ENCODE peak calls at places on chromosomes 5 and 9, in eight cellular contexts. One of them, this sample, is unnamed.
A peak's percentile ranks its signal among the peaks of the same experiment; 100 is the strongest.

GRCh38 chr5:78269088-78269703 is 25.3 kb downstream of the AP3B1 start:
- DNase-seq in adipocyte: peak; percentile 46
- DNase-seq in A673: no peak
- DNase-seq in esophagus squamous epithelium: no peak
- DNase-seq in cardiac muscle cell: peak; percentile 27
- DNase-seq in hepatocyte: no peak
- DNase-seq in gastrocnemius medialis: no peak
- DNase-seq in CD4-positive, alpha-beta memory T cell: peak; percentile 14
- DNase-seq in this sample: peak; percentile 47

GRCh38 chr9:121972501-121972981 is 120.6 kb downstream of the TTLL11 start:
- DNase-seq in adipocyte: peak; percentile 39
- DNase-seq in A673: no peak
- DNase-seq in esophagus squamous epithelium: no peak
- DNase-seq in cardiac muscle cell: peak; percentile 17
- DNase-seq in hepatocyte: no peak
- DNase-seq in gastrocnemius medialis: peak; percentile 80
- DNase-seq in CD4-positive, alpha-beta memory T cell: no peak
- DNase-seq in this sample: peak; percentile 98

GRCh38 chr9:130126721-130127429 is 45.3 kb upstream of the NCS1 start:
- DNase-seq in adipocyte: no peak
- DNase-seq in A673: no peak
- DNase-seq in esophagus squamous epithelium: no peak
- DNase-seq in cardiac muscle cell: no peak
- DNase-seq in hepatocyte: no peak
- DNase-seq in gastrocnemius medialis: no peak
- DNase-seq in CD4-positive, alpha-beta memory T cell: no peak
- DNase-seq in this sample: peak; percentile 36

GRCh38 chr5:114265661-114266060 is 96.2 kb upstream of the KCNN2 start:
- DNase-seq in adipocyte: no peak
- DNase-seq in A673: no peak
- DNase-seq in esophagus squamous epithelium: no peak
- DNase-seq in cardiac muscle cell: no peak
- DNase-seq in hepatocyte: no peak
- DNase-seq in gastrocnemius medialis: no peak
- DNase-seq in CD4-positive, alpha-beta memory T cell: no peak
- DNase-seq in this sample: no peak

GRCh38 chr9:34010979-34011378 is 37.7 kb downstream of the UBAP2 start:
- DNase-seq in adipocyte: peak; percentile 26
- DNase-seq in A673: peak; percentile 17
- DNase-seq in esophagus squamous epithelium: no peak
- DNase-seq in cardiac muscle cell: peak; percentile 18
- DNase-seq in hepatocyte: peak; percentile 11
- DNase-seq in gastrocnemius medialis: no peak
- DNase-seq in CD4-positive, alpha-beta memory T cell: peak; percentile 14
- DNase-seq in this sample: peak; percentile 33

GRCh38 chr5:116137544-116138378 is 52.9 kb downstream of the COMMD10 start:
- DNase-seq in adipocyte: peak; percentile 86
- DNase-seq in A673: peak; percentile 70
- DNase-seq in esophagus squamous epithelium: no peak
- DNase-seq in cardiac muscle cell: peak; percentile 74
- DNase-seq in hepatocyte: peak; percentile 77
- DNase-seq in gastrocnemius medialis: no peak
- DNase-seq in CD4-positive, alpha-beta memory T cell: peak; percentile 38
- DNase-seq in this sample: peak; percentile 50

GRCh38 chr9:91948061-91948422 is 2.0 kb downstream of the ROR2 start:
- DNase-seq in adipocyte: no peak
- DNase-seq in A673: peak; percentile 25
- DNase-seq in esophagus squamous epithelium: no peak
- DNase-seq in cardiac muscle cell: peak; percentile 79
- DNase-seq in hepatocyte: peak; percentile 35
- DNase-seq in gastrocnemius medialis: no peak
- DNase-seq in CD4-positive, alpha-beta memory T cell: no peak
- DNase-seq in this sample: no peak

GRCh38 chr5:67413749-67414148 is 217.2 kb upstream of the CD180 start:
- DNase-seq in adipocyte: no peak
- DNase-seq in A673: peak; percentile 57
- DNase-seq in esophagus squamous epithelium: no peak
- DNase-seq in cardiac muscle cell: no peak
- DNase-seq in hepatocyte: no peak
- DNase-seq in gastrocnemius medialis: no peak
- DNase-seq in CD4-positive, alpha-beta memory T cell: no peak
- DNase-seq in this sample: no peak

GRCh38 chr5:29016067-29016466 is 1977.7 kb upstream of the CDH9 start:
- DNase-seq in adipocyte: no peak
- DNase-seq in A673: no peak
- DNase-seq in esophagus squamous epithelium: no peak
- DNase-seq in cardiac muscle cell: no peak
- DNase-seq in hepatocyte: no peak
- DNase-seq in gastrocnemius medialis: no peak
- DNase-seq in CD4-positive, alpha-beta memory T cell: no peak
- DNase-seq in this sample: no peak

GRCh38 chr5:139655727-139656271 is 7.7 kb downstream of the CXXC5 start:
- DNase-seq in adipocyte: peak; percentile 90
- DNase-seq in A673: no peak
- DNase-seq in esophagus squamous epithelium: no peak
- DNase-seq in cardiac muscle cell: no peak
- DNase-seq in hepatocyte: peak; percentile 82
- DNase-seq in gastrocnemius medialis: peak; percentile 83
- DNase-seq in CD4-positive, alpha-beta memory T cell: no peak
- DNase-seq in this sample: no peak

GRCh38 chr5:154179846-154180710 is 10.5 kb upstream of the GALNT10 start:
- DNase-seq in adipocyte: peak; percentile 86
- DNase-seq in A673: peak; percentile 76
- DNase-seq in esophagus squamous epithelium: no peak
- DNase-seq in cardiac muscle cell: peak; percentile 80
- DNase-seq in hepatocyte: peak; percentile 76
- DNase-seq in gastrocnemius medialis: peak; percentile 25
- DNase-seq in CD4-positive, alpha-beta memory T cell: peak; percentile 37
- DNase-seq in this sample: peak; percentile 55

GRCh38 chr9:126415741-126416370 is 89.2 kb downstream of the MVB12B start:
- DNase-seq in adipocyte: no peak
- DNase-seq in A673: no peak
- DNase-seq in esophagus squamous epithelium: no peak
- DNase-seq in cardiac muscle cell: no peak
- DNase-seq in hepatocyte: no peak
- DNase-seq in gastrocnemius medialis: no peak
- DNase-seq in CD4-positive, alpha-beta memory T cell: no peak
- DNase-seq in this sample: no peak

GRCh38 chr5:7848296-7848695 is 2.6 kb downstream of the CFAP90 start:
- DNase-seq in adipocyte: no peak
- DNase-seq in A673: no peak
- DNase-seq in esophagus squamous epithelium: no peak
- DNase-seq in cardiac muscle cell: peak; percentile 13
- DNase-seq in hepatocyte: no peak
- DNase-seq in gastrocnemius medialis: no peak
- DNase-seq in CD4-positive, alpha-beta memory T cell: no peak
- DNase-seq in this sample: no peak

GRCh38 chr9:134540441-134541372 is 100.9 kb upstream of the COL5A1 start:
- DNase-seq in adipocyte: no peak
- DNase-seq in A673: no peak
- DNase-seq in esophagus squamous epithelium: no peak
- DNase-seq in cardiac muscle cell: no peak
- DNase-seq in hepatocyte: no peak
- DNase-seq in gastrocnemius medialis: no peak
- DNase-seq in CD4-positive, alpha-beta memory T cell: no peak
- DNase-seq in this sample: no peak

GRCh38 chr5:14871084-14871572 is 450 bp downstream of the ANKH start:
- DNase-seq in adipocyte: no peak
- DNase-seq in A673: no peak
- DNase-seq in esophagus squamous epithelium: no peak
- DNase-seq in cardiac muscle cell: no peak
- DNase-seq in hepatocyte: peak; percentile 42
- DNase-seq in gastrocnemius medialis: peak; percentile 39
- DNase-seq in CD4-positive, alpha-beta memory T cell: peak; percentile 38
- DNase-seq in this sample: no peak

GRCh38 chr5:109944461-109944860 is 254.7 kb downstream of the MAN2A1 start:
- DNase-seq in adipocyte: peak; percentile 19
- DNase-seq in A673: no peak
- DNase-seq in esophagus squamous epithelium: no peak
- DNase-seq in cardiac muscle cell: no peak
- DNase-seq in hepatocyte: no peak
- DNase-seq in gastrocnemius medialis: no peak
- DNase-seq in CD4-positive, alpha-beta memory T cell: no peak
- DNase-seq in this sample: no peak

GRCh38 chr5:74116266-74116665 is 490.3 kb downstream of the ARHGEF28 start:
- DNase-seq in adipocyte: no peak
- DNase-seq in A673: no peak
- DNase-seq in esophagus squamous epithelium: no peak
- DNase-seq in cardiac muscle cell: no peak
- DNase-seq in hepatocyte: no peak
- DNase-seq in gastrocnemius medialis: no peak
- DNase-seq in CD4-positive, alpha-beta memory T cell: no peak
- DNase-seq in this sample: no peak

GRCh38 chr5:95178046-95178651 is 106.7 kb downstream of the MCTP1 start:
- DNase-seq in adipocyte: peak; percentile 41
- DNase-seq in A673: peak; percentile 95
- DNase-seq in esophagus squamous epithelium: no peak
- DNase-seq in cardiac muscle cell: no peak
- DNase-seq in hepatocyte: peak; percentile 36
- DNase-seq in gastrocnemius medialis: no peak
- DNase-seq in CD4-positive, alpha-beta memory T cell: no peak
- DNase-seq in this sample: no peak

GRCh38 chr5:150585781-150586461 is 54.5 kb upstream of the SYNPO start:
- DNase-seq in adipocyte: no peak
- DNase-seq in A673: no peak
- DNase-seq in esophagus squamous epithelium: no peak
- DNase-seq in cardiac muscle cell: no peak
- DNase-seq in hepatocyte: no peak
- DNase-seq in gastrocnemius medialis: peak; percentile 30
- DNase-seq in CD4-positive, alpha-beta memory T cell: no peak
- DNase-seq in this sample: no peak

GRCh38 chr9:121350993-121351561 is 19.0 kb downstream of the STOM start:
- DNase-seq in adipocyte: peak; percentile 95
- DNase-seq in A673: peak; percentile 97
- DNase-seq in esophagus squamous epithelium: no peak
- DNase-seq in cardiac muscle cell: peak; percentile 95
- DNase-seq in hepatocyte: peak; percentile 79
- DNase-seq in gastrocnemius medialis: no peak
- DNase-seq in CD4-positive, alpha-beta memory T cell: no peak
- DNase-seq in this sample: peak; percentile 84

GRCh38 chr5:53357439-53357838 is 123.0 kb upstream of the FST start:
- DNase-seq in adipocyte: no peak
- DNase-seq in A673: no peak
- DNase-seq in esophagus squamous epithelium: no peak
- DNase-seq in cardiac muscle cell: no peak
- DNase-seq in hepatocyte: no peak
- DNase-seq in gastrocnemius medialis: no peak
- DNase-seq in CD4-positive, alpha-beta memory T cell: no peak
- DNase-seq in this sample: no peak

GRCh38 chr5:168978500-168978899 is 322.4 kb downstream of the SLIT3 start:
- DNase-seq in adipocyte: peak; percentile 20
- DNase-seq in A673: no peak
- DNase-seq in esophagus squamous epithelium: no peak
- DNase-seq in cardiac muscle cell: peak; percentile 12
- DNase-seq in hepatocyte: no peak
- DNase-seq in gastrocnemius medialis: no peak
- DNase-seq in CD4-positive, alpha-beta memory T cell: no peak
- DNase-seq in this sample: no peak

GRCh38 chr5:168978015-168978414 is 322.9 kb downstream of the SLIT3 start:
- DNase-seq in adipocyte: peak; percentile 82
- DNase-seq in A673: no peak
- DNase-seq in esophagus squamous epithelium: no peak
- DNase-seq in cardiac muscle cell: peak; percentile 88
- DNase-seq in hepatocyte: peak; percentile 65
- DNase-seq in gastrocnemius medialis: no peak
- DNase-seq in CD4-positive, alpha-beta memory T cell: no peak
- DNase-seq in this sample: peak; percentile 95

GRCh38 chr5:168975331-168975730 is 325.6 kb downstream of the SLIT3 start:
- DNase-seq in adipocyte: no peak
- DNase-seq in A673: no peak
- DNase-seq in esophagus squamous epithelium: no peak
- DNase-seq in cardiac muscle cell: no peak
- DNase-seq in hepatocyte: no peak
- DNase-seq in gastrocnemius medialis: no peak
- DNase-seq in CD4-positive, alpha-beta memory T cell: no peak
- DNase-seq in this sample: no peak

GRCh38 chr5:168976311-168976893 is 324.5 kb downstream of the SLIT3 start:
- DNase-seq in adipocyte: peak; percentile 68
- DNase-seq in A673: no peak
- DNase-seq in esophagus squamous epithelium: no peak
- DNase-seq in cardiac muscle cell: peak; percentile 15
- DNase-seq in hepatocyte: no peak
- DNase-seq in gastrocnemius medialis: no peak
- DNase-seq in CD4-positive, alpha-beta memory T cell: no peak
- DNase-seq in this sample: no peak

GRCh38 chr5:168979140-168979539 is 321.8 kb downstream of the SLIT3 start:
- DNase-seq in adipocyte: peak; percentile 42
- DNase-seq in A673: no peak
- DNase-seq in esophagus squamous epithelium: no peak
- DNase-seq in cardiac muscle cell: peak; percentile 12
- DNase-seq in hepatocyte: no peak
- DNase-seq in gastrocnemius medialis: peak; percentile 17
- DNase-seq in CD4-positive, alpha-beta memory T cell: no peak
- DNase-seq in this sample: no peak
- H3K27me3 ChIP-seq in adipocyte: no peaks in the 10 kb centered on the region
- H3K27me3 ChIP-seq in A673: peaks cover 12% of the 10 kb centered on the region
- H3K27me3 ChIP-seq in esophagus squamous epithelium: no peaks in the 10 kb centered on the region
- H3K27me3 ChIP-seq in cardiac muscle cell: no peaks in the 10 kb centered on the region
- H3K27me3 ChIP-seq in hepatocyte: no peaks in the 10 kb centered on the region
- H3K27me3 ChIP-seq in gastrocnemius medialis: no peaks in the 10 kb centered on the region
- H3K27me3 ChIP-seq in CD4-positive, alpha-beta memory T cell: no peaks in the 10 kb centered on the region
- H3K27me3 ChIP-seq in this sample: no peaks in the 10 kb centered on the region

DNA sequence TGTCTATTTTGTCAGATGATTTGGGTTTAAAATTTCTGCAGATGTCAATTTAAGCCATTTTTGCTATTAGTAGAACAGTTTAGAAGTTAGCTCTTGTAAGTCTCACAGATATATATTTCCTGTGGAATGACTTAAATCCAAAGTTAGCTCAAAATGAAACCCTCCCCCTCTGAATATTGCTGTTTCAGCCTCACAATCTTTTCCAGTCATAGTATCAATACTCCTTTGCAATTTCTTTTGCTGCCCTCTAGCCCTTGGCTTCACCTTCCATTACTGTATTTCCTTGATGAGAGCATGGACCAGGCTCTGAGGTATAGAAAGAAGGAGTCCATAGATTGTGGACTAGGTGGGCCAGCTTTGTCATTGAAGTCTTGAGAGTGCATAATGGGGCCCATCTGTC is 124.4 kb downstream of the ATG10 start:
- DNase-seq in adipocyte: no peak
- DNase-seq in A673: no peak
- DNase-seq in esophagus squamous epithelium: no peak
- DNase-seq in cardiac muscle cell: no peak
- DNase-seq in hepatocyte: no peak
- DNase-seq in gastrocnemius medialis: no peak
- DNase-seq in CD4-positive, alpha-beta memory T cell: no peak
- DNase-seq in this sample: no peak
- H3K36me3 ChIP-seq in adipocyte: no peaks in the 10 kb centered on the region
- H3K36me3 ChIP-seq in A673: no peaks in the 10 kb centered on the region
- H3K36me3 ChIP-seq in esophagus squamous epithelium: no peaks in the 10 kb centered on the region
- H3K36me3 ChIP-seq in cardiac muscle cell: no peaks in the 10 kb centered on the region
- H3K36me3 ChIP-seq in hepatocyte: no peaks in the 10 kb centered on the region
- H3K36me3 ChIP-seq in gastrocnemius medialis: no peaks in the 10 kb centered on the region
- H3K36me3 ChIP-seq in CD4-positive, alpha-beta memory T cell: no peaks in the 10 kb centered on the region
- H3K36me3 ChIP-seq in this sample: no peaks in the 10 kb centered on the region

GRCh38 chr5:38557792-38558191 is 1.3 kb upstream of the LIFR start:
- DNase-seq in adipocyte: no peak
- DNase-seq in A673: no peak
- DNase-seq in esophagus squamous epithelium: no peak
- DNase-seq in cardiac muscle cell: no peak
- DNase-seq in hepatocyte: no peak
- DNase-seq in gastrocnemius medialis: no peak
- DNase-seq in CD4-positive, alpha-beta memory T cell: no peak
- DNase-seq in this sample: no peak
- H3K27me3 ChIP-seq in adipocyte: no peaks in the 10 kb centered on the region
- H3K27me3 ChIP-seq in A673: no peaks in the 10 kb centered on the region
- H3K27me3 ChIP-seq in esophagus squamous epithelium: no peaks in the 10 kb centered on the region
- H3K27me3 ChIP-seq in cardiac muscle cell: no peaks in the 10 kb centered on the region
- H3K27me3 ChIP-seq in hepatocyte: no peaks in the 10 kb centered on the region
- H3K27me3 ChIP-seq in gastrocnemius medialis: no peaks in the 10 kb centered on the region
- H3K27me3 ChIP-seq in CD4-positive, alpha-beta memory T cell: peaks cover 19% of the 10 kb centered on the region
- H3K27me3 ChIP-seq in this sample: peaks cover 1% of the 10 kb centered on the region

GRCh38 chr5:149549461-149550266 is 1.6 kb downstream of the CSNK1A1 start:
- DNase-seq in adipocyte: peak; percentile 62
- DNase-seq in A673: peak; percentile 73
- DNase-seq in esophagus squamous epithelium: no peak
- DNase-seq in cardiac muscle cell: peak; percentile 58
- DNase-seq in hepatocyte: peak; percentile 61
- DNase-seq in gastrocnemius medialis: no peak
- DNase-seq in CD4-positive, alpha-beta memory T cell: peak; percentile 43
- DNase-seq in this sample: peak; percentile 85
- H3K36me3 ChIP-seq in adipocyte: peaks cover 35% of the 10 kb centered on the region
- H3K36me3 ChIP-seq in A673: peaks cover 48% of the 10 kb centered on the region
- H3K36me3 ChIP-seq in esophagus squamous epithelium: no peaks in the 10 kb centered on the region
- H3K36me3 ChIP-seq in cardiac muscle cell: peaks cover 29% of the 10 kb centered on the region
- H3K36me3 ChIP-seq in hepatocyte: no peaks in the 10 kb centered on the region
- H3K36me3 ChIP-seq in gastrocnemius medialis: peaks cover 24% of the 10 kb centered on the region
- H3K36me3 ChIP-seq in CD4-positive, alpha-beta memory T cell: peaks cover 11% of the 10 kb centered on the region
- H3K36me3 ChIP-seq in this sample: peaks cover 13% of the 10 kb centered on the region